ENCODE peak calls at places on chromosomes 5 and 9, in four cellular contexts. One of them, this sample, is unnamed.

GRCh38 chr5:128579111-128579510 is 41.1 kb upstream of the FBN2 start:
- DNase-seq in HepG2: no peak
- DNase-seq in K562: no peak
- DNase-seq in GM12878: no peak
- DNase-seq in this sample: no peak

GRCh38 chr9:20642045-20642444 is 19.7 kb upstream of the MLLT3 start:
- DNase-seq in HepG2: no peak
- DNase-seq in K562: no peak
- DNase-seq in GM12878: no peak
- DNase-seq in this sample: no peak

GRCh38 chr9:134592018-134592818 is 49.4 kb upstream of the COL5A1 start:
- DNase-seq in HepG2: peak
- DNase-seq in K562: peak
- DNase-seq in GM12878: no peak
- DNase-seq in this sample: no peak

GRCh38 chr5:435156-435790 is 7.7 kb upstream of the EXOC3 start:
- DNase-seq in HepG2: no peak
- DNase-seq in K562: no peak
- DNase-seq in GM12878: no peak
- DNase-seq in this sample: no peak

GRCh38 chr9:72401396-72401795 is 36.4 kb upstream of the ZFAND5 start:
- DNase-seq in HepG2: no peak
- DNase-seq in K562: no peak
- DNase-seq in GM12878: no peak
- DNase-seq in this sample: no peak

GRCh38 chr9:111974092-111974681 is 77.6 kb downstream of the UGCG start:
- DNase-seq in HepG2: no peak
- DNase-seq in K562: no peak
- DNase-seq in GM12878: no peak
- DNase-seq in this sample: peak

GRCh38 chr9:129850821-129851540 is 15.7 kb downstream of the USP20 start:
- DNase-seq in HepG2: no peak
- DNase-seq in K562: no peak
- DNase-seq in GM12878: no peak
- DNase-seq in this sample: no peak

GRCh38 chr9:134468358-134468757 is 142.1 kb downstream of the RXRA start:
- DNase-seq in HepG2: no peak
- DNase-seq in K562: no peak
- DNase-seq in GM12878: no peak
- DNase-seq in this sample: no peak

GRCh38 chr5:16819522-16820167 is 116.4 kb downstream of the MYO10 start:
- DNase-seq in HepG2: no peak
- DNase-seq in K562: no peak
- DNase-seq in GM12878: no peak
- DNase-seq in this sample: no peak

GRCh38 chr9:14031015-14031414 is 282.9 kb downstream of the NFIB start:
- DNase-seq in HepG2: no peak
- DNase-seq in K562: no peak
- DNase-seq in GM12878: no peak
- DNase-seq in this sample: peak

GRCh38 chr5:112186401-112186990 is 232.6 kb downstream of the EPB41L4A start:
- DNase-seq in HepG2: peak
- DNase-seq in K562: peak
- DNase-seq in GM12878: no peak
- DNase-seq in this sample: peak

GRCh38 chr9:3473402-3473801 is 52.4 kb downstream of the RFX3 start:
- DNase-seq in HepG2: no peak
- DNase-seq in K562: no peak
- DNase-seq in GM12878: no peak
- DNase-seq in this sample: no peak

GRCh38 chr9:136847827-136848392 is 1.3 kb upstream of the PHPT1 start:
- DNase-seq in HepG2: peak
- DNase-seq in K562: peak
- DNase-seq in GM12878: peak
- DNase-seq in this sample: peak

GRCh38 chr5:178496661-178497060 is 93.5 kb downstream of the COL23A1 start:
- DNase-seq in HepG2: no peak
- DNase-seq in K562: no peak
- DNase-seq in GM12878: no peak
- DNase-seq in this sample: no peak

GRCh38 chr9:36258989-36259315 is 704 bp upstream of the GNE start:
- DNase-seq in HepG2: no peak
- DNase-seq in K562: no peak
- DNase-seq in GM12878: no peak
- DNase-seq in this sample: no peak

GRCh38 chr5:134093351-134093750 is 21.1 kb upstream of the TCF7 start:
- DNase-seq in HepG2: no peak
- DNase-seq in K562: no peak
- DNase-seq in GM12878: no peak
- DNase-seq in this sample: no peak

GRCh38 chr5:134090482-134090881 is 24.0 kb upstream of the TCF7 start:
- DNase-seq in HepG2: no peak
- DNase-seq in K562: no peak
- DNase-seq in GM12878: no peak
- DNase-seq in this sample: no peak

GRCh38 chr5:134088994-134089560 is 25.4 kb upstream of the TCF7 start:
- DNase-seq in HepG2: no peak
- DNase-seq in K562: no peak
- DNase-seq in GM12878: no peak
- DNase-seq in this sample: no peak

GRCh38 chr5:134092875-134093274 is 21.6 kb upstream of the TCF7 start:
- DNase-seq in HepG2: no peak
- DNase-seq in K562: no peak
- DNase-seq in GM12878: no peak
- DNase-seq in this sample: no peak

GRCh38 chr5:134091626-134092121 is 22.8 kb upstream of the TCF7 start:
- DNase-seq in HepG2: peak
- DNase-seq in K562: no peak
- DNase-seq in GM12878: no peak
- DNase-seq in this sample: no peak
- TF ChIP-seq FOXK2 in HepG2: no peak
- TF ChIP-seq FOXK2 in K562: no peak
- TF ChIP-seq FOXK2 in GM12878: no peak
- TF ChIP-seq FOXK2 in this sample: no peak

DNA sequence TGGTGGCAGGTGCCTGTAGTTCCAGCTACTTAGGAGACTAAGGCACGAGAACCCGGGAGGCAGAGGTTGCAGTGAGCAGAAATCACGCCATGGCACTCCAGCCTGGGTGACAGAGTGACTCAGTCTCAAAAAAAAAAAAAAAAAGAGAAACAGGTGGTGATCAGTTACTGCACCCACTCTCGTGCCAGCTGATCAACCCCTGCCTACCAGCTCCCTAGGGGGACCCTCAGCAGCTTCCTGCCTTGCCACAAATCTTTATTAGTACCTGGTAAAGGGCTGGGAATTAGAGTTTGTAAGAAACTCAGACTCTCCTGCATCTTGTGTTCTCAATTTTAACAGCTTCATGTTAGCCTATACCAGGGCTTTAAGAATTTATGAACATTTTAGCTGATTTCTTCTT is 914.9 kb downstream of the EFNA5 start:
- DNase-seq in HepG2: no peak
- DNase-seq in K562: no peak
- DNase-seq in GM12878: no peak
- DNase-seq in this sample: no peak
- TF ChIP-seq BHLHE40 in HepG2: no peak
- TF ChIP-seq BHLHE40 in K562: no peak
- TF ChIP-seq BHLHE40 in GM12878: no peak
- TF ChIP-seq BHLHE40 in this sample: no peak

GRCh38 chr5:140142246-140142645 is 16.5 kb downstream of the IGIP start:
- DNase-seq in HepG2: no peak
- DNase-seq in K562: no peak
- DNase-seq in GM12878: no peak
- DNase-seq in this sample: no peak
- TF ChIP-seq FOXK2 in HepG2: no peak
- TF ChIP-seq FOXK2 in K562: no peak
- TF ChIP-seq FOXK2 in GM12878: no peak
- TF ChIP-seq FOXK2 in this sample: no peak

GRCh38 chr5:88049737-88050136 is 218.9 kb downstream of the TMEM161B start:
- DNase-seq in HepG2: no peak
- DNase-seq in K562: no peak
- DNase-seq in GM12878: no peak
- DNase-seq in this sample: no peak
- TF ChIP-seq BHLHE40 in HepG2: no peak
- TF ChIP-seq BHLHE40 in K562: no peak
- TF ChIP-seq BHLHE40 in GM12878: no peak
- TF ChIP-seq BHLHE40 in this sample: no peak